ENCODE peak calls at places on chromosomes 2 and 18, in seven cellular contexts. One of them, this sample, is unnamed.
A peak's percentile ranks its signal among the peaks of the same experiment; 100 is the strongest.

GRCh38 chr18:34773961-34774754 is 64.1 kb downstream of the DTNA start:
- DNase-seq in fibroblast of pulmonary artery: peak; percentile 47
- DNase-seq in DND-41: no peak
- DNase-seq in NCI-H524: no peak
- DNase-seq in cardiac fibroblast: peak; percentile 44
- DNase-seq in non-pigmented ciliary epithelial cell: no peak
- DNase-seq in mucosa of gallbladder: peak; percentile 46
- DNase-seq in this sample: peak; percentile 11

GRCh38 chr2:88764850-88765153 is 73.3 kb downstream of the RPIA start:
- DNase-seq in fibroblast of pulmonary artery: no peak
- DNase-seq in DND-41: no peak
- DNase-seq in NCI-H524: no peak
- DNase-seq in cardiac fibroblast: no peak
- DNase-seq in non-pigmented ciliary epithelial cell: no peak
- DNase-seq in mucosa of gallbladder: no peak
- DNase-seq in this sample: no peak

GRCh38 chr2:98935111-98935770 is 784 bp downstream of the CRACDL start:
- DNase-seq in fibroblast of pulmonary artery: no peak
- DNase-seq in DND-41: no peak
- DNase-seq in NCI-H524: no peak
- DNase-seq in cardiac fibroblast: no peak
- DNase-seq in non-pigmented ciliary epithelial cell: no peak
- DNase-seq in mucosa of gallbladder: no peak
- DNase-seq in this sample: no peak

GRCh38 chr18:45626330-45627203 is 11.3 kb downstream of the SLC14A2 start:
- DNase-seq in fibroblast of pulmonary artery: peak; percentile 27
- DNase-seq in DND-41: no peak
- DNase-seq in NCI-H524: no peak
- DNase-seq in cardiac fibroblast: peak; percentile 45
- DNase-seq in non-pigmented ciliary epithelial cell: peak; percentile 19
- DNase-seq in mucosa of gallbladder: no peak
- DNase-seq in this sample: peak; percentile 76

GRCh38 chr2:230798769-230799399 is 65.9 kb upstream of the ITM2C start:
- DNase-seq in fibroblast of pulmonary artery: peak; percentile 76
- DNase-seq in DND-41: peak; percentile 44
- DNase-seq in NCI-H524: no peak
- DNase-seq in cardiac fibroblast: peak; percentile 73
- DNase-seq in non-pigmented ciliary epithelial cell: no peak
- DNase-seq in mucosa of gallbladder: no peak
- DNase-seq in this sample: peak; percentile 50

GRCh38 chr2:26557244-26557925 is 79.5 kb upstream of the OTOF start:
- DNase-seq in fibroblast of pulmonary artery: no peak
- DNase-seq in DND-41: no peak
- DNase-seq in NCI-H524: no peak
- DNase-seq in cardiac fibroblast: no peak
- DNase-seq in non-pigmented ciliary epithelial cell: no peak
- DNase-seq in mucosa of gallbladder: no peak
- DNase-seq in this sample: no peak

GRCh38 chr18:77129150-77129551 is 3.4 kb downstream of the MBP start:
- DNase-seq in fibroblast of pulmonary artery: peak; percentile 91
- DNase-seq in DND-41: no peak
- DNase-seq in NCI-H524: no peak
- DNase-seq in cardiac fibroblast: peak; percentile 79
- DNase-seq in non-pigmented ciliary epithelial cell: peak; percentile 93
- DNase-seq in mucosa of gallbladder: no peak
- DNase-seq in this sample: peak; percentile 73

GRCh38 chr2:95275601-95276243 is 1.5 kb downstream of the PROM2 start:
- DNase-seq in fibroblast of pulmonary artery: no peak
- DNase-seq in DND-41: no peak
- DNase-seq in NCI-H524: no peak
- DNase-seq in cardiac fibroblast: peak; percentile 8
- DNase-seq in non-pigmented ciliary epithelial cell: no peak
- DNase-seq in mucosa of gallbladder: peak; percentile 53
- DNase-seq in this sample: no peak

GRCh38 chr2:100054426-100054825 is 88.0 kb downstream of the AFF3 start:
- DNase-seq in fibroblast of pulmonary artery: no peak
- DNase-seq in DND-41: no peak
- DNase-seq in NCI-H524: no peak
- DNase-seq in cardiac fibroblast: no peak
- DNase-seq in non-pigmented ciliary epithelial cell: no peak
- DNase-seq in mucosa of gallbladder: no peak
- DNase-seq in this sample: no peak

GRCh38 chr2:123040506-123040905 is 984.6 kb upstream of the CNTNAP5 start:
- DNase-seq in fibroblast of pulmonary artery: peak; percentile 42
- DNase-seq in DND-41: no peak
- DNase-seq in NCI-H524: no peak
- DNase-seq in cardiac fibroblast: no peak
- DNase-seq in non-pigmented ciliary epithelial cell: no peak
- DNase-seq in mucosa of gallbladder: no peak
- DNase-seq in this sample: no peak

GRCh38 chr2:238924496-238925195 is 76.8 kb downstream of the TWIST2 start:
- DNase-seq in fibroblast of pulmonary artery: no peak
- DNase-seq in DND-41: no peak
- DNase-seq in NCI-H524: no peak
- DNase-seq in cardiac fibroblast: no peak
- DNase-seq in non-pigmented ciliary epithelial cell: no peak
- DNase-seq in mucosa of gallbladder: no peak
- DNase-seq in this sample: no peak

GRCh38 chr2:17748745-17749144 is 4.9 kb downstream of the SMC6 start:
- DNase-seq in fibroblast of pulmonary artery: no peak
- DNase-seq in DND-41: no peak
- DNase-seq in NCI-H524: no peak
- DNase-seq in cardiac fibroblast: no peak
- DNase-seq in non-pigmented ciliary epithelial cell: no peak
- DNase-seq in mucosa of gallbladder: no peak
- DNase-seq in this sample: no peak

GRCh38 chr18:54947115-54947514 is 12.1 kb downstream of the CCDC68 start:
- DNase-seq in fibroblast of pulmonary artery: peak; percentile 47
- DNase-seq in DND-41: no peak
- DNase-seq in NCI-H524: peak; percentile 3
- DNase-seq in cardiac fibroblast: peak; percentile 47
- DNase-seq in non-pigmented ciliary epithelial cell: no peak
- DNase-seq in mucosa of gallbladder: no peak
- DNase-seq in this sample: no peak

GRCh38 chr18:3664563-3665178 is 214.7 kb downstream of the TGIF1 start:
- DNase-seq in fibroblast of pulmonary artery: no peak
- DNase-seq in DND-41: no peak
- DNase-seq in NCI-H524: no peak
- DNase-seq in cardiac fibroblast: peak; percentile 40
- DNase-seq in non-pigmented ciliary epithelial cell: no peak
- DNase-seq in mucosa of gallbladder: no peak
- DNase-seq in this sample: no peak